ENCODE peak calls at places on chromosomes 6 and 20, in five cellular contexts. R is IMR-90, F is testis, D is transverse colon, P is H1. Y is an unnamed sample.

GRCh38 chr20:19275630-19276071 is 63.2 kb downstream of the SLC24A3 start:
- DNase-seq in R (no peak), F (peak; percentile 89), D (peak; percentile 63), P (no peak), Y (no peak)

GRCh38 chr6:70164556-70164955 is 138.3 kb downstream of the COL9A1 start:
- DNase-seq in R (no peak), F (no peak), D (no peak), P (no peak), Y (no peak)

GRCh38 chr6:134574491-134574890 is 256.6 kb upstream of the SGK1 start:
- DNase-seq in R (no peak), F (no peak), D (no peak), P (no peak), Y (no peak)

GRCh38 chr6:145015739-145016558 is 719.4 kb downstream of the EPM2A start:
- DNase-seq in R (peak; percentile 97), F (no peak), D (no peak), P (no peak), Y (no peak)

GRCh38 chr6:98827295-98828159 is 6.8 kb upstream of the POU3F2 start:
- DNase-seq in R (no peak), F (no peak), D (no peak), P (no peak), Y (no peak)

GRCh38 chr6:148317739-148318138 is 24.9 kb upstream of the SASH1 start:
- DNase-seq in R (no peak), F (no peak), D (no peak), P (no peak), Y (no peak)

GRCh38 chr20:41168281-41169183 is 31.2 kb downstream of the PLCG1 start:
- DNase-seq in R (no peak), F (no peak), D (peak; percentile 4), P (no peak), Y (no peak)

GRCh38 chr20:22576273-22576672 is 8.1 kb downstream of the FOXA2 start:
- DNase-seq in R (no peak), F (no peak), D (no peak), P (no peak), Y (no peak)

GRCh38 chr6:41100871-41101287 is 28.1 kb downstream of the NFYA start:
- DNase-seq in R (no peak), F (peak; percentile 71), D (no peak), P (peak; percentile 60), Y (no peak)

GRCh38 chr6:11971154-11971553 is 41.0 kb upstream of the HIVEP1 start:
- DNase-seq in R (peak; percentile 94), F (no peak), D (no peak), P (no peak), Y (no peak)

GRCh38 chr20:19115581-19115980 is 96.9 kb upstream of the SLC24A3 start:
- DNase-seq in R (no peak), F (no peak), D (no peak), P (no peak), Y (no peak)

GRCh38 chr6:127053032-127053908 is 65.2 kb upstream of the RSPO3 start:
- DNase-seq in R (peak; percentile 19), F (no peak), D (no peak), P (no peak), Y (no peak)

GRCh38 chr6:158561247-158561884 is 1.5 kb downstream of the TMEM181 start:
- DNase-seq in R (no peak), F (no peak), D (no peak), P (no peak), Y (no peak)
- H3K4me1 ChIP-seq in R (peaks cover 12% of the 10 kb centered on the region), F (peaks cover 34% of the 10 kb centered on the region), D (peaks cover 28% of the 10 kb centered on the region), P (peaks cover 8% of the 10 kb centered on the region), Y (no peaks in the 10 kb centered on the region)

GRCh38 chr20:36574278-36575065 is 1.1 kb downstream of the TGIF2 start:
- DNase-seq in R (peak; percentile 38), F (peak; percentile 83), D (peak; percentile 68), P (no peak), Y (peak; percentile 62)
- TF ChIP-seq POLR2A in R (peak; percentile 2), F (no peak), D (peak; percentile 17), P (peak; percentile 46), Y (peak; percentile 39)

DNA sequence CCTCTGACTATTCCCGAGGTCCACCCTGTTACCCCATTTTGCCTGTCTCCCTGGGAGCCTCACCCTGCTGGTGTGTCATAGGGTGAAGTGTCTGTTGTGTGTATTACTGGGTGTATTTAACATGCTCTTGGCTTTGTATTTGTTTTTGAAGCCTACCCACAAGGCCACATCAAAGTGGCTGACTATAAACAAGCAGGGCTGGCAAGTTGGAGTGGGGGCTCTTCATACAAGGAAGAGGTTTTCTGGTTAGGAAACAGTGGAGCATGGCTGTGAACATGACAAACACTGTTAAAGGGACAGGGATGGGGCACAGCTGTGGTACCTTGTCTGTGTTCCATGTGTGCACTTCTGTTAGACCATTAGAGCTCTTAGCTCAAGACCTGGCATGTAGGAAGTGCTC is 26.3 kb downstream of the HECA start:
- DNase-seq in R (peak; percentile 69), F (no peak), D (no peak), P (no peak), Y (no peak)
- H3K4me1 ChIP-seq in R (peaks cover 8% of the 10 kb centered on the region), F (peaks cover 15% of the 10 kb centered on the region), D (peaks cover 35% of the 10 kb centered on the region), P (no peaks in the 10 kb centered on the region), Y (no peaks in the 10 kb centered on the region)

DNA sequence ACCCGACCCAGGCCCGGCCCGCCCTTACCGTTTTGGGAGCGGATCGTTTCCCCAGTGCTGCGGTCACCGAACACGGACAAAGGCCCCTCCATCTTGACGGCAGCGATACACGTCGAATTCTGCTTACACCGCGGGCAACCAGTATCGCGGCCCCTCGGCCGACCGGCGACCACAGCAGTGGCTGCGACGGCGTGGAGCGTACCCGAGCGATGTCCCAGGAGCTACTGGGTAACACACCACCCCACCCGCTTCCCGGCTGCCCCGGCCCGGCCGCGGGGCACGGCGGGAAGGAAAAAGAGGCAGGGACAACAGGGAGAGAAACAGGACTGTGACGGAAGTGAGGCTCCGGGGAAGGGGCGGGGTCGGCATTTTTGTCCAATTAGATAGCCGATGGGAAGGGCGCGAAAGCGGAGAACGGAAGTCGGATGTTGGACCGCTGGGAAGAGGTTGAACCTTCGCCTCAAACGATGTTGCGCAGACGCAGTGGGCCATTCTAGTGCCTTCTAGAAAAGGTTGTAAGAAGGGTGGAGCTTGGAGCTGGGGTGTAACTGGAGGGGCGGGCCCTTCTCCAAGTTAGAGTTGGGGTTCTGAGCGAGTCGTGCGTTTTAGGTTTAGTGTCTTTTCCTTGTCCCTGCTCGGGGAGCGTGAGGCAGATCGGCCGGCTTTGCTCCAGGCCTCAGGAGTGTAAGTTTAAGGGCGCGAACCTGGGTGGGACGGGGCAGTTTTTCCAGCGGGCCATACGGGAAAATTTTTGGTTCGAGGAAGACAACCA is at the start of gene TCP1:
- DNase-seq in R (peak; percentile 99), F (peak; percentile 100), D (peak; percentile 100), P (peak; percentile 97), Y (peak; percentile 99)
- TF ChIP-seq POLR2A in R (peak; percentile 95), F (peak; percentile 94), D (peak; percentile 98), P (peak; percentile 77), Y (peak; percentile 99)

GRCh38 chr6:25057121-25057520 is 121.4 kb upstream of the RIPOR2 start:
- DNase-seq in R (no peak), F (no peak), D (no peak), P (no peak), Y (no peak)

GRCh38 chr6:25056130-25056529 is 120.4 kb upstream of the RIPOR2 start:
- DNase-seq in R (no peak), F (no peak), D (peak; percentile 28), P (no peak), Y (no peak)

GRCh38 chr6:25060522-25060921 is 124.8 kb upstream of the RIPOR2 start:
- DNase-seq in R (no peak), F (no peak), D (no peak), P (no peak), Y (no peak)

GRCh38 chr6:25061289-25061945 is 125.7 kb upstream of the RIPOR2 start:
- DNase-seq in R (peak; percentile 14), F (no peak), D (no peak), P (peak; percentile 17), Y (no peak)

DNA sequence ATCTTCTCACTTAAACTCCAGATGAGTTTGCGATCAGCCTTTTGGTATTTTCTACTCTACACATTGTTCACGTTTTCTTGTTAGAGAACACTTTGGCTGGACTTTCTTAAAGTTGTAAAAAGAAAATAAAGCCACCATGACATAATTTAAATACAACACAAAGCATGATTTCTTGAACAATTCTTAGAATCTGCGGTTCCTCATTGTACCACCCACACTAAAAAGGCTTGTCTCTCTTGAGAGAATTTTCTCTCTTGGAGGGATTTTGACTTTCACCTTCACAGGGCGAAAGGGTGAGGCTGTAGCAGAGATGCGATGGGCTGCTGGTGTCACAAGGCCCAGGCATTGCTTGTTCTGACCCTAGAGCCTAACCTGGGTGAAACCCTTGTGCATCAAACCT is 122.6 kb upstream of the RIPOR2 start:
- DNase-seq in R (no peak), F (no peak), D (no peak), P (no peak), Y (no peak)
- H3K4me1 ChIP-seq in R (peaks cover 26% of the 10 kb centered on the region), F (peaks cover 8% of the 10 kb centered on the region), D (no peaks in the 10 kb centered on the region), P (peaks cover 10% of the 10 kb centered on the region), Y (no peaks in the 10 kb centered on the region)

GRCh38 chr20:62739581-62740285 is 31.1 kb downstream of the NTSR1 start:
- DNase-seq in R (no peak), F (no peak), D (peak; percentile 67), P (no peak), Y (no peak)
- TF ChIP-seq POLR2A in R (no peak), F (no peak), D (no peak), P (no peak), Y (no peak)

Y was measured in right lobe of liver.